ENCODE peak calls at places on chromosomes 3 and 15, in six cellular contexts. One of them, this sample, is unnamed.
A peak's percentile ranks its signal among the peaks of the same experiment; 100 is the strongest.

GRCh38 chr3:31077021-31077601 is 182.7 kb upstream of the GADL1 start:
- DNase-seq in A549: peak; percentile 41
- DNase-seq in heart right ventricle: no peak
- DNase-seq in Caco-2: no peak
- DNase-seq in AG09309: peak; percentile 68
- DNase-seq in tibial nerve: no peak
- DNase-seq in this sample: no peak

GRCh38 chr3:47377186-47377585 is 3.6 kb upstream of the PTPN23 start:
- DNase-seq in A549: no peak
- DNase-seq in heart right ventricle: no peak
- DNase-seq in Caco-2: no peak
- DNase-seq in AG09309: no peak
- DNase-seq in tibial nerve: no peak
- DNase-seq in this sample: no peak

GRCh38 chr3:115975353-115975752 is 352.0 kb downstream of the GAP43 start:
- DNase-seq in A549: peak; percentile 12
- DNase-seq in heart right ventricle: no peak
- DNase-seq in Caco-2: no peak
- DNase-seq in AG09309: peak; percentile 40
- DNase-seq in tibial nerve: no peak
- DNase-seq in this sample: no peak

GRCh38 chr15:78599189-78599588 is 21.6 kb downstream of the CHRNA3 start:
- DNase-seq in A549: no peak
- DNase-seq in heart right ventricle: no peak
- DNase-seq in Caco-2: no peak
- DNase-seq in AG09309: no peak
- DNase-seq in tibial nerve: no peak
- DNase-seq in this sample: no peak

GRCh38 chr3:173624086-173624485 is 226.5 kb downstream of the NLGN1 start:
- DNase-seq in A549: no peak
- DNase-seq in heart right ventricle: no peak
- DNase-seq in Caco-2: no peak
- DNase-seq in AG09309: no peak
- DNase-seq in tibial nerve: no peak
- DNase-seq in this sample: no peak

GRCh38 chr15:67845974-67846373 is 6.1 kb upstream of the RNU6-1 start:
- DNase-seq in A549: no peak
- DNase-seq in heart right ventricle: no peak
- DNase-seq in Caco-2: no peak
- DNase-seq in AG09309: no peak
- DNase-seq in tibial nerve: no peak
- DNase-seq in this sample: no peak

GRCh38 chr3:69541823-69542264 is 156.0 kb upstream of the FRMD4B start:
- DNase-seq in A549: no peak
- DNase-seq in heart right ventricle: peak; percentile 36
- DNase-seq in Caco-2: no peak
- DNase-seq in AG09309: no peak
- DNase-seq in tibial nerve: no peak
- DNase-seq in this sample: no peak

GRCh38 chr3:9302425-9303181 is 53.2 kb upstream of the SRGAP3 start:
- DNase-seq in A549: peak; percentile 79
- DNase-seq in heart right ventricle: peak; percentile 82
- DNase-seq in Caco-2: peak; percentile 79
- DNase-seq in AG09309: no peak
- DNase-seq in tibial nerve: peak; percentile 62
- DNase-seq in this sample: peak; percentile 85

GRCh38 chr15:51267714-51268105 is 70.7 kb downstream of the CYP19A1 start:
- DNase-seq in A549: no peak
- DNase-seq in heart right ventricle: no peak
- DNase-seq in Caco-2: no peak
- DNase-seq in AG09309: no peak
- DNase-seq in tibial nerve: peak; percentile 19
- DNase-seq in this sample: peak; percentile 41

GRCh38 chr3:159762981-159763465 is 225.6 kb upstream of the IL12A start:
- DNase-seq in A549: peak; percentile 89
- DNase-seq in heart right ventricle: peak; percentile 67
- DNase-seq in Caco-2: peak; percentile 73
- DNase-seq in AG09309: peak; percentile 78
- DNase-seq in tibial nerve: peak; percentile 35
- DNase-seq in this sample: peak; percentile 76

GRCh38 chr3:184155644-184156521 is 706 bp downstream of the DVL3 start:
- DNase-seq in A549: no peak
- DNase-seq in heart right ventricle: peak; percentile 51
- DNase-seq in Caco-2: no peak
- DNase-seq in AG09309: no peak
- DNase-seq in tibial nerve: no peak
- DNase-seq in this sample: peak; percentile 49

GRCh38 chr3:149596136-149596770 is 61.6 kb downstream of the WWTR1 start:
- DNase-seq in A549: no peak
- DNase-seq in heart right ventricle: no peak
- DNase-seq in Caco-2: no peak
- DNase-seq in AG09309: no peak
- DNase-seq in tibial nerve: no peak
- DNase-seq in this sample: no peak

GRCh38 chr3:176079785-176080184 is 1117.5 kb downstream of the TBL1XR1 start:
- DNase-seq in A549: no peak
- DNase-seq in heart right ventricle: no peak
- DNase-seq in Caco-2: no peak
- DNase-seq in AG09309: no peak
- DNase-seq in tibial nerve: no peak
- DNase-seq in this sample: no peak

GRCh38 chr3:112958749-112959560 is 15.9 kb downstream of the CD200R1 start:
- DNase-seq in A549: no peak
- DNase-seq in heart right ventricle: no peak
- DNase-seq in Caco-2: no peak
- DNase-seq in AG09309: no peak
- DNase-seq in tibial nerve: no peak
- DNase-seq in this sample: no peak

GRCh38 chr3:11236588-11237461 is 35.4 kb upstream of the ATG7 start:
- DNase-seq in A549: peak; percentile 63
- DNase-seq in heart right ventricle: peak; percentile 53
- DNase-seq in Caco-2: peak; percentile 85
- DNase-seq in AG09309: no peak
- DNase-seq in tibial nerve: peak; percentile 74
- DNase-seq in this sample: peak; percentile 91

GRCh38 chr15:80424381-80424780 is 20.2 kb downstream of the ARNT2 start:
- DNase-seq in A549: no peak
- DNase-seq in heart right ventricle: no peak
- DNase-seq in Caco-2: no peak
- DNase-seq in AG09309: no peak
- DNase-seq in tibial nerve: no peak
- DNase-seq in this sample: no peak

GRCh38 chr15:92907229-92907628 is 7.1 kb downstream of the CHD2 start:
- DNase-seq in A549: peak; percentile 44
- DNase-seq in heart right ventricle: no peak
- DNase-seq in Caco-2: no peak
- DNase-seq in AG09309: no peak
- DNase-seq in tibial nerve: no peak
- DNase-seq in this sample: no peak

GRCh38 chr3:100588251-100588650 is 21.1 kb upstream of the ADGRG7 start:
- DNase-seq in A549: no peak
- DNase-seq in heart right ventricle: no peak
- DNase-seq in Caco-2: no peak
- DNase-seq in AG09309: no peak
- DNase-seq in tibial nerve: no peak
- DNase-seq in this sample: no peak

GRCh38 chr3:100591411-100591810 is 18.0 kb upstream of the ADGRG7 start:
- DNase-seq in A549: peak; percentile 14
- DNase-seq in heart right ventricle: no peak
- DNase-seq in Caco-2: no peak
- DNase-seq in AG09309: peak; percentile 11
- DNase-seq in tibial nerve: no peak
- DNase-seq in this sample: no peak

GRCh38 chr3:100586832-100587231 is 22.6 kb upstream of the ADGRG7 start:
- DNase-seq in A549: no peak
- DNase-seq in heart right ventricle: no peak
- DNase-seq in Caco-2: no peak
- DNase-seq in AG09309: no peak
- DNase-seq in tibial nerve: no peak
- DNase-seq in this sample: no peak

GRCh38 chr3:100590114-100590839 is 19.1 kb upstream of the ADGRG7 start:
- DNase-seq in A549: peak; percentile 73
- DNase-seq in heart right ventricle: no peak
- DNase-seq in Caco-2: peak; percentile 48
- DNase-seq in AG09309: peak; percentile 47
- DNase-seq in tibial nerve: peak; percentile 74
- DNase-seq in this sample: peak; percentile 55

GRCh38 chr3:100590840-100591147 is 18.6 kb upstream of the ADGRG7 start:
- DNase-seq in A549: no peak
- DNase-seq in heart right ventricle: no peak
- DNase-seq in Caco-2: no peak
- DNase-seq in AG09309: no peak
- DNase-seq in tibial nerve: no peak
- DNase-seq in this sample: no peak
- TF ChIP-seq CTCF in A549: peak; percentile 27
- TF ChIP-seq CTCF in heart right ventricle: peak; percentile 38
- TF ChIP-seq CTCF in Caco-2: no peak
- TF ChIP-seq CTCF in AG09309: no peak
- TF ChIP-seq CTCF in tibial nerve: no peak
- TF ChIP-seq CTCF in this sample: no peak

DNA sequence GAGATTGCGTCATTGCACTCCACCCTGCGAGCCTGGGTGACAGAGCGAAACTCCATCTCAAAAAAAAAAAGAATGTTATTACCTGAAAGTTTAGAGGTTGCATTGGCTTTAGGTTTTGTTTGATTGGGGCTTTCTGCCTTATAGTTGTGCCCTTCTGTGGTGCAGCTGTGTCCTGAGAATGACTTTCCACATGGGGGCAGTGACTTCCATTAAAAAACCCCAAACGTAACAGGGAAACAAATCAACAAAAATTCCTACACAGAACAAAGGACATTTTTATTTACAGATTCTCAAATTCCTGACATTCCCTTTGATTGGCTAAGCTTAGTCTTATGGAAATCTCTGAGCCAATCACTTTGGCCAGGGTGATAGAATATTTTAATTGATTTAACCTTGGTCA is 154.1 kb upstream of the GPR149 start:
- DNase-seq in A549: peak; percentile 12
- DNase-seq in heart right ventricle: no peak
- DNase-seq in Caco-2: no peak
- DNase-seq in AG09309: no peak
- DNase-seq in tibial nerve: no peak
- DNase-seq in this sample: no peak
- TF ChIP-seq CTCF in A549: no peak
- TF ChIP-seq CTCF in heart right ventricle: no peak
- TF ChIP-seq CTCF in Caco-2: peak; percentile 21
- TF ChIP-seq CTCF in AG09309: no peak
- TF ChIP-seq CTCF in tibial nerve: no peak
- TF ChIP-seq CTCF in this sample: no peak

DNA sequence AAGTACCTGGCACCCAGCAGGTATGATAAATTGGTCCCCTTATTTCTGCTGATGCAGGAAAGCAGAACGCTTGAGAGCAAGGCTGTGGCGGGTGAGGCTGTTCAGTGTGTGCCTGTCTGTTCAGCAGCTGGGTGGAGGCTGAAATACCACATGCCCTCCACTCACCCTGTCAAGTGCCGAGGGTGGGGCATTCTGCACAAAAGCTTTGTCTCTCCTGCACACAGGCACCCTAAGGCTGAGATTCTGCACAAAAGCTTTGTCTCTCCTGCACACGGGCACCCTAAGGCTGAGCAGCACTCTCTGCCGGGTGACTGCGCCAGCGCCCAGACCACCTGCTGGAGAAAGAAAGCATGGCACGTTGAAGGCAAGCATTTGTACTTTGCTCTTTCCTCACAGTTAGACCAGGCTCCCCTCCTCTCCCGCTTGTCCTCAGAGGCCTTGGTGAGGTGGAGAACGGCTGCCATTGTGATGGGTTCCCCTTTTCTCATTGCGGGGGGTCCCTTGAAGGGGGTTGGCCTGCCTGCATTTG is 97.5 kb downstream of the BDH1 start:
- DNase-seq in A549: peak; percentile 65
- DNase-seq in heart right ventricle: no peak
- DNase-seq in Caco-2: no peak
- DNase-seq in AG09309: no peak
- DNase-seq in tibial nerve: no peak
- DNase-seq in this sample: peak; percentile 66
- TF ChIP-seq CTCF in A549: peak; percentile 34
- TF ChIP-seq CTCF in heart right ventricle: no peak
- TF ChIP-seq CTCF in Caco-2: peak; percentile 21
- TF ChIP-seq CTCF in AG09309: peak; percentile 18
- TF ChIP-seq CTCF in tibial nerve: peak; percentile 11
- TF ChIP-seq CTCF in this sample: peak; percentile 60

DNA sequence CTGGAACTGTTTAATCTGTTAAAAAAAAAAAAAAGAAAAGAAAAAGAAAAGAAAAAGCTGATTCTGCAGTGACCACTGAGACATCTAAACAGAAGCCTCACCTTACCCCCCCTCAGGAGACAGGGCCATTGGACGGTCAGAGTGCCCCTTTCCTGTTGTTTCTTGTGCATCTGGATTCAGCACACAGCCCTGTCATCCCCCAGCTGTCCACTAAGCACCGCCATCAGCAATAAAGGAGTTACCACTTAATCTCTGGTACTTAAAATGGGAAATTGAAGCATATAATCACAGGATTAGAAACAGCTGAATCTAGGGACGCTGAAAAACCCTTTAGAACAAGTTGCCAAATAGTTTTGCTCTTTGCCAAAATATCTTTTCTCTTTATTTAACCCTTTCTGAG is 62.5 kb downstream of the TRIM69 start:
- DNase-seq in A549: peak; percentile 19
- DNase-seq in heart right ventricle: no peak
- DNase-seq in Caco-2: no peak
- DNase-seq in AG09309: no peak
- DNase-seq in tibial nerve: no peak
- DNase-seq in this sample: no peak
- TF ChIP-seq CTCF in A549: no peak
- TF ChIP-seq CTCF in heart right ventricle: peak; percentile 21
- TF ChIP-seq CTCF in Caco-2: peak; percentile 29
- TF ChIP-seq CTCF in AG09309: no peak
- TF ChIP-seq CTCF in tibial nerve: no peak
- TF ChIP-seq CTCF in this sample: no peak

GRCh38 chr15:57345584-57345983 is 30.7 kb upstream of the CGNL1 start:
- DNase-seq in A549: peak; percentile 34
- DNase-seq in heart right ventricle: no peak
- DNase-seq in Caco-2: peak; percentile 56
- DNase-seq in AG09309: no peak
- DNase-seq in tibial nerve: no peak
- DNase-seq in this sample: peak; percentile 42
- TF ChIP-seq CTCF in A549: peak; percentile 32
- TF ChIP-seq CTCF in heart right ventricle: peak; percentile 47
- TF ChIP-seq CTCF in Caco-2: peak; percentile 76
- TF ChIP-seq CTCF in AG09309: peak; percentile 45
- TF ChIP-seq CTCF in tibial nerve: no peak
- TF ChIP-seq CTCF in this sample: no peak

This sample was measured in Calu3.